ENCODE peak calls at places on chromosomes 3 and 15, in five cellular contexts. F, G, X, I and N are unnamed samples.
A peak's percentile ranks its signal among the peaks of the same experiment; 100 is the strongest.

GRCh38 chr3:52221563-52222318 is 3.7 kb downstream of the TLR9 start:
- DNase-seq in F (peak; percentile 51), X (no peak), G (peak; percentile 57), I (no peak), N (no peak)

GRCh38 chr3:40615110-40615915 is 90.6 kb downstream of the ZNF621 start:
- DNase-seq in I (no peak), G (no peak), X (no peak), F (no peak), N (no peak)

GRCh38 chr3:197257711-197258110 is 40.7 kb downstream of the DLG1 start:
- DNase-seq in G (no peak), X (no peak), I (no peak), F (no peak), N (no peak)

GRCh38 chr3:111684640-111685039 is 89.5 kb upstream of the ZBED2 start:
- DNase-seq in F (no peak), G (no peak), X (no peak), I (no peak), N (no peak)

GRCh38 chr15:49830411-49830810 is 209.6 kb downstream of the DTWD1 start:
- DNase-seq in X (no peak), G (no peak), F (no peak), I (no peak), N (no peak)

GRCh38 chr15:68614621-68615035 is 35.8 kb downstream of the CORO2B start:
- DNase-seq in F (no peak), X (peak; percentile 37), G (no peak), I (no peak), N (no peak)

GRCh38 chr3:167989066-167989465 is 106.7 kb downstream of the GOLIM4 start:
- DNase-seq in G (no peak), X (no peak), F (no peak), I (no peak), N (no peak)

GRCh38 chr15:40115670-40116093 is 7.0 kb upstream of the BMF start:
- DNase-seq in G (peak; percentile 83), I (no peak), X (no peak), F (peak; percentile 74), N (no peak)

GRCh38 chr3:171810278-171811058 is at the start of gene PLD1:
- DNase-seq in G (peak; percentile 94), F (peak; percentile 70), I (peak; percentile 67), X (peak; percentile 84), N (peak; percentile 89)

GRCh38 chr3:197154-197855 is 742 bp downstream of the CHL1 start:
- DNase-seq in G (no peak), I (no peak), X (no peak), F (peak; percentile 53), N (no peak)

GRCh38 chr15:38367476-38367875 is 86.5 kb upstream of the FAM98B start:
- DNase-seq in I (no peak), F (no peak), G (no peak), X (no peak), N (no peak)

GRCh38 chr3:124995460-124995994 is 60.3 kb downstream of the HEG1 start:
- DNase-seq in F (no peak), X (peak; percentile 70), I (peak; percentile 26), G (no peak), N (peak; percentile 58)

GRCh38 chr15:70633394-70633793 is 130.0 kb downstream of the UACA start:
- DNase-seq in G (no peak), X (no peak), F (no peak), I (no peak), N (peak; percentile 71)

GRCh38 chr3:70824785-70825184 is 512.3 kb upstream of the MDFIC2 start:
- DNase-seq in G (no peak), F (no peak), I (no peak), X (no peak), N (no peak)

GRCh38 chr3:111947179-111947727 is 31.6 kb upstream of the ABHD10 start:
- DNase-seq in I (no peak), G (no peak), F (no peak), X (no peak), N (no peak)

GRCh38 chr3:53045107-53045783 is 628 bp downstream of the SFMBT1 start:
- DNase-seq in I (peak; percentile 87), F (no peak), G (peak; percentile 79), X (peak; percentile 37), N (peak; percentile 87)

GRCh38 chr3:3305087-3305486 is 125.6 kb upstream of the CRBN start:
- DNase-seq in F (no peak), I (no peak), X (no peak), G (no peak), N (no peak)

GRCh38 chr3:81245505-81245904 is 515.9 kb downstream of the GBE1 start:
- DNase-seq in I (no peak), F (no peak), G (no peak), X (no peak), N (no peak)

GRCh38 chr3:25571285-25571684 is 93.4 kb downstream of the TOP2B start:
- DNase-seq in F (no peak), G (no peak), X (no peak), I (no peak), N (no peak)

GRCh38 chr15:83320404-83320803 is 35.9 kb upstream of the BNC1 start:
- DNase-seq in X (no peak), I (no peak), F (no peak), G (no peak), N (no peak)

GRCh38 chr3:185825639-185826481 is 1.0 kb upstream of the IGF2BP2 start:
- DNase-seq in G (peak; percentile 62), I (peak; percentile 68), F (no peak), X (peak; percentile 47), N (peak; percentile 64)

GRCh38 chr3:188925376-188925775 is 246.4 kb upstream of the TPRG1 start:
- DNase-seq in G (no peak), I (no peak), X (no peak), F (no peak), N (no peak)

GRCh38 chr3:21484323-21485154 is 266.5 kb downstream of the ZNF385D start:
- DNase-seq in X (peak; percentile 35), I (peak; percentile 14), F (no peak), G (peak; percentile 21), N (peak; percentile 56)

GRCh38 chr3:197485143-197485542 is 70.6 kb downstream of the BDH1 start:
- DNase-seq in I (no peak), G (no peak), F (no peak), X (no peak), N (no peak)

GRCh38 chr3:144415492-144415891 is 443.9 kb downstream of the DIPK2A start:
- DNase-seq in F (no peak), G (no peak), I (no peak), X (no peak), N (no peak)

GRCh38 chr3:187807086-187807862 is 62.0 kb upstream of the BCL6 start:
- DNase-seq in X (no peak), G (no peak), I (peak; percentile 49), F (no peak), N (no peak)

GRCh38 chr3:182790612-182791011 is 2.7 kb upstream of the ATP11B start:
- DNase-seq in G (no peak), I (no peak), F (no peak), X (no peak), N (no peak)

GRCh38 chr3:182787302-182788036 is 5.8 kb upstream of the ATP11B start:
- DNase-seq in X (no peak), I (no peak), F (no peak), G (no peak), N (peak; percentile 77)

GRCh38 chr3:182786564-182787196 is 6.6 kb upstream of the ATP11B start:
- DNase-seq in G (no peak), I (no peak), X (no peak), F (no peak), N (peak; percentile 53)

GRCh38 chr3:182785756-182786155 is 7.5 kb upstream of the ATP11B start:
- DNase-seq in F (no peak), G (no peak), X (no peak), I (no peak), N (peak; percentile 17)

GRCh38 chr3:182789371-182789770 is 3.9 kb upstream of the ATP11B start:
- DNase-seq in F (no peak), X (no peak), G (no peak), I (no peak), N (no peak)
- TF ChIP-seq POLR2A in F (no peak), X (no peak), G (no peak), I (no peak), N (no peak)

DNA sequence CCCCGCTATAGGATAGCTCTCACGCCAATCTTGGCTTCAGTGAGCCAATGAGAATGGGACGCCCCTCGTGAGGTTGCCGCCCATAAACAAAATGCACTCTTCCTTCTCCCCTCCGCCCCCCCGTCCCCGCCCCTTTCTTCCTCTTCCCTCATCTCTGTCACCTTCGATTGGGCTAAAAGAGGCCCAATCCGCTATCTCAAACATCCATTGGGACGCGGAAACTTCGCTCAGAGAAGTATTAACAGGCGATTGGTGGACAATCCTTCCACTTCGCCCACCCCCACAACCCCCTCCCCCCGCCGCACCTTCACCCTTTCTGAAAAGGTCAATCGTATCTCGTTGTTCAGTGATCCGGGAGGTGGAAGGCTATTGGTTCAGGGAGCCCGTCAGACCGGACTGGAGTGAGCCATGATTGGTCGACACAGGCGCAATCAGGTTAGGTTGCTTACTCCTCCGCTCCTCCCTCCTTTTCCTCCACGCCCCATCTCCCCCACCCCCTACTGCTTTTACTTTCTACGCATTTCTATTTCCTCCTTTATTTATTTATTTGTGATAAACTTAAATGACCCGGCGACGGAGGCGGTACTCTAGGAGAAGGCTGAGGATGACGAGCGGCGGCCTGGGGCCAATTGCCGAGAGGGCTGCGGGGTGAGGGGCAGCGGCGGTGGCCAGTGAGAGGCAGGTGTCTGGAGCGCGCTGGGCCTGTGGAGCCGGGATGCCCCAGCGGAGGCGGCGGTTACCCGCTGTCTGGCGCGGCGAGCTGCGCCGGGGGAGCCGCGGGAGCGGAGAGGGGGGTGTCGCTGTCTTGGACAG is 447 bp upstream of the ZBTB20 start:
- DNase-seq in F (peak; percentile 96), G (peak; percentile 99), X (peak; percentile 99), I (peak; percentile 72), N (peak; percentile 100)
- TF ChIP-seq POLR2A in F (peak; percentile 65), G (peak; percentile 91), X (peak; percentile 99), I (peak; percentile 56), N (peak; percentile 72)

GRCh38 chr15:84653910-84654688 is at the start of gene WDR73:
- DNase-seq in G (peak; percentile 98), X (peak; percentile 97), I (peak; percentile 72), F (peak; percentile 96), N (peak; percentile 95)
- TF ChIP-seq POLR2A in G (peak; percentile 51), X (peak; percentile 81), I (peak; percentile 62), F (peak; percentile 75), N (peak; percentile 79)

DNA sequence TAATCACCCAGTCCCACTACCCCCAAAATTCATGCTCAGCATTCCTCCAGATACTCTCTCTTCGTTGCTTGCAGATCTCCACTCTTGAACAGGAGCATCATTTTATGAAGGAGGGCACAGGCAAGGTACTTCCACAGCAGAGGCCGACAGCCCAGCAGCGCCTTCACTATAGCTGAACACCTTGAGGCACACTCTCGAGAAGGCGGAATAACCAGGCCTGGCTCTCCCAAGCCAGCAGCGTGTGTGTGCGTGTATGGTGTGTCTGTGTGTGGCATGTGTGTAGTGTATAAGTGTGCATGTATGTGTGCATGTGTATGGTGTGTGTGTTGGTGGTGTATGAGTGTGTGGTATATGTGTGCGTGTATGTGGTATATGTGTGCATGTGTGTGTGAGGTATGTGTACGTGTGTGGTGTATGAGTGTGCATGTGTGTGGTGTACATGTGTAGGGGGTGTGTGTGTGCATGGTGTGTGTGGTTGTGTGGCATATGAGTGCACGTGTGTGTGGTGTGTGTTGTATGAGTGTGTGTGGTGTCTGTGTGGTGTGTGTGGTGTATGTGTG is 161.8 kb downstream of the XXYLT1 start:
- DNase-seq in F (no peak), X (no peak), G (no peak), I (no peak), N (no peak)
- TF ChIP-seq POLR2A in F (no peak), X (no peak), G (no peak), I (no peak), N (no peak)